ENCODE peak calls at places on chromosomes 13 and 19, in five cellular contexts. L is H1, T is HepG2, W is HEK293T, Q is WTC11. E is an unnamed sample.

GRCh38 chr19:49779731-49780578 is 13.2 kb downstream of the AP2A1 start:
- DNase-seq in L (no peak), Q (no peak), T (no peak), W (no peak), E (no peak)

GRCh38 chr13:83620535-83621220 is 261.6 kb downstream of the SLITRK1 start:
- DNase-seq in L (no peak), Q (no peak), T (no peak), W (no peak), E (peak)

GRCh38 chr13:99307648-99308339 is 595 bp upstream of the GPR183 start:
- DNase-seq in L (no peak), Q (no peak), W (no peak), T (no peak), E (no peak)

GRCh38 chr19:33876619-33877018 is 79.9 kb downstream of the KCTD15 start:
- DNase-seq in T (no peak), L (no peak), W (no peak), Q (no peak), E (no peak)

GRCh38 chr13:75357576-75358295 is 124.2 kb downstream of the TBC1D4 start:
- DNase-seq in W (peak), Q (peak), T (peak), L (peak), E (peak)

GRCh38 chr19:35153701-35154534 is 617 bp upstream of the FXYD5 start:
- DNase-seq in L (no peak), T (no peak), Q (peak), W (peak), E (no peak)

GRCh38 chr13:112510002-112510780 is 77.8 kb downstream of the TUBGCP3 start:
- DNase-seq in W (peak), T (peak), Q (peak), L (peak), E (peak)

GRCh38 chr19:57708641-57709354 is at the start of gene ZNF154:
- DNase-seq in Q (peak), L (peak), W (no peak), T (no peak), E (no peak)

GRCh38 chr13:75359266-75359665 is 122.7 kb downstream of the TBC1D4 start:
- DNase-seq in Q (no peak), T (no peak), W (no peak), L (peak), E (peak)

GRCh38 chr13:51385114-51385513 is 45.6 kb downstream of the SERPINE3 start:
- DNase-seq in W (no peak), T (no peak), L (no peak), Q (no peak), E (no peak)

GRCh38 chr19:681029-681626 is 4.9 kb downstream of the FSTL3 start:
- DNase-seq in Q (peak), T (no peak), L (no peak), W (peak), E (no peak)

GRCh38 chr19:58361900-58362271 is 665 bp downstream of the ZNF497 start:
- DNase-seq in T (peak), Q (no peak), W (peak), L (no peak), E (peak)

GRCh38 chr19:45497791-45498190 is 452 bp upstream of the PPM1N start:
- DNase-seq in W (no peak), L (no peak), T (no peak), Q (peak), E (no peak)

GRCh38 chr19:287381-287871 is 3.8 kb downstream of the PLPP2 start:
- DNase-seq in W (no peak), L (no peak), T (no peak), Q (no peak), E (no peak)

GRCh38 chr13:91572944-91573535 is 174.6 kb downstream of the GPC5 start:
- DNase-seq in T (no peak), L (no peak), Q (no peak), W (no peak), E (no peak)

GRCh38 chr19:6725513-6726231 is 5.2 kb upstream of the C3 start:
- DNase-seq in T (peak), L (no peak), Q (no peak), W (no peak), E (no peak)

GRCh38 chr19:45294291-45295029 is 28.2 kb downstream of the CKM start:
- DNase-seq in L (no peak), W (no peak), T (no peak), Q (no peak), E (no peak)

GRCh38 chr19:42555317-42555716 is 27.0 kb upstream of the CEACAM1 start:
- DNase-seq in Q (no peak), L (no peak), T (no peak), W (no peak), E (no peak)

GRCh38 chr19:48830965-48831364 is 5.3 kb downstream of the HSD17B14 start:
- DNase-seq in Q (no peak), L (no peak), T (no peak), W (no peak), E (no peak)

GRCh38 chr13:27401210-27401609 is 23.2 kb upstream of the GTF3A start:
- DNase-seq in L (no peak), T (no peak), W (no peak), Q (no peak), E (no peak)

GRCh38 chr19:37654118-37654517 is 1.1 kb downstream of the ZFP30 start:
- DNase-seq in Q (no peak), W (no peak), T (no peak), L (no peak), E (no peak)

GRCh38 chr19:38929929-38930775 is at the start of gene SARS2:
- DNase-seq in L (peak), Q (peak), W (peak), T (peak), E (peak)

GRCh38 chr19:18339703-18340102 is 695 bp upstream of the PGPEP1 start:
- DNase-seq in Q (peak), L (no peak), T (no peak), W (no peak), E (no peak)

GRCh38 chr13:50629497-50629896 is 214.0 kb downstream of the DLEU7 start:
- DNase-seq in W (no peak), T (peak), L (no peak), Q (no peak), E (no peak)

GRCh38 chr19:1935484-1936208 is 5.3 kb upstream of the CSNK1G2 start:
- DNase-seq in Q (no peak), W (no peak), L (no peak), T (peak), E (peak)

GRCh38 chr19:55253842-55254624 is 4.8 kb downstream of the PPP6R1 start:
- DNase-seq in L (no peak), Q (no peak), W (no peak), T (no peak), E (no peak)

GRCh38 chr19:46878613-46879375 is 18.0 kb downstream of the ARHGAP35 start:
- DNase-seq in Q (no peak), T (no peak), L (no peak), W (no peak), E (no peak)

GRCh38 chr13:99205621-99206220 is 5.1 kb downstream of the UBAC2 start:
- DNase-seq in T (no peak), W (no peak), L (no peak), Q (no peak), E (no peak)

GRCh38 chr19:47471733-47472457 is at the start of gene SLC8A2:
- DNase-seq in L (peak), T (peak), Q (peak), W (peak), E (peak)

GRCh38 chr13:57314897-57315520 is 148.0 kb downstream of the PRR20E start:
- DNase-seq in L (no peak), W (no peak), T (no peak), Q (no peak), E (no peak)

GRCh38 chr13:83941669-83942335 is 59.5 kb upstream of the SLITRK1 start:
- DNase-seq in W (no peak), L (no peak), T (peak), Q (no peak), E (no peak)

GRCh38 chr19:4362871-4363545 is 19.6 kb downstream of the MPND start:
- DNase-seq in T (no peak), Q (peak), W (no peak), L (no peak), E (no peak)

GRCh38 chr13:97005631-97006262 is 11.5 kb upstream of the OXGR1 start:
- DNase-seq in W (no peak), L (no peak), T (no peak), Q (no peak), E (no peak)
- TF ChIP-seq SP1 in W (no peak), L (no peak), T (no peak), Q (no peak), E (no peak)

GRCh38 chr13:64928704-64929499 is 2301.2 kb downstream of the PCDH9 start:
- DNase-seq in L (no peak), T (no peak), Q (no peak), W (no peak), E (peak)
- TF ChIP-seq SP1 in L (no peak), T (no peak), Q (no peak), W (no peak), E (no peak)

DNA sequence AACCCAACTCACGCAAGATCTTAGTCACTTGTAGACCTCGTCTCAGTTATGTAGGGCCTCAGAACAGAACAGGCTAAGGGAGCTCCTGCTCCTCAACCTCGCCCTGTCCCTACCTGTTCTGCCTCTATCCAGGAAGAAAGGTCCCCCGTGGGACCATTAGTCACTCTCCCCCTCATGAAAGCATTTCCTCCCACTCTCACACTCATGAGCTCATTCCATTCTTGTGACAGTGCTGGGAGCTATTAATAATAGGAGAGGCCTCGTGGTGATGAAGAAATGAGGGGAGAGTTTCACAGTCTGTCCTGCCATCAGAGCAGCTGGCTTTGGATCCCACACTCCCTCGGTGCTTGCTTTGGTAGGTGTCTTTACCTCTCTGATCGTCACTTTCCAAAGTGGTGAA is 10.2 kb downstream of the PPP2R1A start:
- DNase-seq in T (no peak), L (no peak), Q (no peak), W (no peak), E (no peak)
- TF ChIP-seq SP1 in T (no peak), L (no peak), Q (no peak), W (no peak), E (no peak)

DNA sequence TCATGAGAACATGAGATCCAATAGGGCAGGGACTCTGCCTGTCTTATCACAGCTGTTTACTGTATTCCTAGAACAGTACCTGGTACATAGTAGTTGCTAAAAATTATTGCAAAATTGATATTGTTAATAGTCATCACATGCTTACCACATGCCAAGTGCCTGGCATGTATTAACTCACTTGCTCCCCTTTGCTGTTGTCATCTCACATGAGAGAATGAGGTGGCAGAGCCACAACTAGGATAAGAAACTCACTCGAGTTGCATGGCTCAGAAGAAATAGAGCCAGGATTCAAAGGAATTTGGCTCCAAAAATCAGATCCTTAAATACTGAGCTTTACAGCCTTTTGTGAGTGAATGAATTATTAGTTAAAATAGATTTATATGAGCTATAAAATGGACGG is 42.6 kb downstream of the B3GLCT start:
- DNase-seq in W (no peak), Q (no peak), L (no peak), T (no peak), E (no peak)
- TF ChIP-seq SP1 in W (no peak), Q (no peak), L (no peak), T (no peak), E (no peak)

GRCh38 chr13:114089751-114090400 is 42.5 kb downstream of the RASA3 start:
- DNase-seq in L (no peak), W (no peak), T (no peak), Q (peak), E (no peak)
- TF ChIP-seq SP1 in L (no peak), W (no peak), T (no peak), Q (no peak), E (no peak)

DNA sequence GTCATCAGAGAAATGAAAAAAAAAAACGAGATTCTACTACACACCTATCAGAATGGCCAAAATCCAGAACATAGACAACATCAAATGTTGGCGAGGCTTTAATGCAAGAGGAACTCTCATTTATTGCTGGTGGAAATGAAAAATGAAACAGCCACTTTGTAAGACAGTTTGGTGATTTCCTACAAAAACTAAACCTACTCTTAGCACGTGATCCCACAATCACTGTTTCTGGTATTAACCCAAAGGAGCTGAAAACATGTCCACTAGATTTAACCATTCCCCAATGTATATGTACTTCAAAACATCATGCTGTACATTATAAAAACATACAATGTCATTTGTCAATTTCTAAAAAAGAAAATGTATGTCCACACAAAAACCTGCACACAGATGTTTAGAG is 13.0 kb downstream of the MYCBP2 start:
- DNase-seq in L (no peak), T (no peak), Q (no peak), W (no peak), E (no peak)
- TF ChIP-seq SP1 in L (no peak), T (no peak), Q (no peak), W (no peak), E (no peak)

DNA sequence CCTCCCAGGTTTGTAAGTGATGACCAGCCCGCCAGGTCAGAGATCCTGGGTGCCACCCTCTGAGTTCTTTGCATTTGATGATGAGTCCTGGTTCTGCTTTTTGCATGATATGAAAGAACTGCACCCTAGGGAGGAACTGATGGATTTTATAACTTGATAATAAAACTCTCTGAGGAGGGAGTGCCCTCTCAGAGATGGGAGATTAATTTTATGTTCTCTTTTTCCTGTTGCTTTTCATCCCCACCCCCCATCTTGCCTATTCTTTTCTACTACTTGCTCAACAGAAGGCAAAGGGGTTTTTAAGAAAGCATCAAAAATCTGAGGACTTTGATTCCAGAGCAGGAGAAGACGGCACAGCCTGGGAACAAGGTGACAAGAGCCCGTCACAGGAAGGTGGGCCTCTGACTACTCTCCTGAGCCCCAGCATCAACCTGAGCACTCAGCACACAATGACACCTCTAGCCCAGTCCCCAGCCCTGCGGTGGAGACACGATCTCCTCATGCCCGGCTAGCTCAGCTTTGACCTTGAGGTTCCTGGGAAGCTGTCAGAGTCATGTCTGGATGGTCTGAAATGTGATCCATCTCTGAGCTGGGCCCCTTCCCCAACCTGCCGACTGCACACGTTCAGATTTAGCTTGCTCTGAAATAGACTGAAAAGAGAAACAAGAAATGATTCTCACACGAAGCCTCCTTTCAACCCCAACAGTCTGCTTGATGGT is 69.1 kb downstream of the SIAH3 start:
- DNase-seq in W (no peak), T (no peak), Q (no peak), L (no peak), E (no peak)
- TF ChIP-seq SP1 in W (no peak), T (no peak), Q (no peak), L (no peak), E (no peak)

DNA sequence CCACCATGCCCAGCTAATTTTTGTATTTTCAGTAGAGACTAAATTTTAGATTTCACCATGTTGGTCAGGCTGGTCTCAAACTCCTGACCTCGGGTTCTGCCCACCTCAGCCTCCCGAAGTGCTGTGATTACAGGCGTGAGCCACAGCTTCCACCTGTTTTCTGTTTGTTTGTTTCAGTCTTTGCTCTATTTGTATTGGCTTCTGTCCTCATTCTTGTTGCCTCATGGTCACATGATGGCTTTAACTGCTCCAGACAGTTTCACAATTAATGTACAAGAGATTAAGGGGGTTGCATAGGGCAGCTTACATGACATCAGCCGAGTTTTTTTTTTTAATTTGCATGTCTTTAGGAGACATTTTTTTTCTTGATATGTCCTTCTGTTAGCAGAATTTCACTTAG is 153.2 kb upstream of the PCDH9 start:
- DNase-seq in W (no peak), L (no peak), Q (no peak), T (peak), E (no peak)
- TF ChIP-seq SP1 in W (no peak), L (no peak), Q (no peak), T (no peak), E (no peak)

GRCh38 chr13:97460853-97461252 is 26.9 kb downstream of the RAP2A start:
- DNase-seq in W (no peak), T (no peak), Q (no peak), L (no peak), E (no peak)

GRCh38 chr13:97454699-97455098 is 20.7 kb downstream of the RAP2A start:
- DNase-seq in Q (no peak), T (no peak), W (no peak), L (no peak), E (no peak)

GRCh38 chr13:97460004-97460756 is 26.2 kb downstream of the RAP2A start:
- DNase-seq in Q (no peak), W (no peak), L (no peak), T (no peak), E (no peak)

GRCh38 chr13:97459215-97459772 is 25.3 kb downstream of the RAP2A start:
- DNase-seq in T (no peak), Q (no peak), L (no peak), W (no peak), E (no peak)

GRCh38 chr13:97456047-97456446 is 22.1 kb downstream of the RAP2A start:
- DNase-seq in Q (no peak), L (no peak), T (no peak), W (no peak), E (no peak)
- TF ChIP-seq SP1 in Q (no peak), L (no peak), T (no peak), W (no peak), E (no peak)

GRCh38 chr19:12946092-12946845 is 607 bp downstream of the RAD23A start:
- DNase-seq in T (peak), L (peak), W (peak), Q (peak), E (peak)
- TF ChIP-seq SP1 in T (no peak), L (no peak), W (no peak), Q (no peak), E (no peak)